ENCODE peak calls at places on chromosomes 3 and 15, in ten cellular contexts. One of them, this sample, is unnamed.

GRCh38 chr3:64088408-64089136 is 65.3 kb upstream of the PSMD6 start:
- DNase-seq in A549: peak
- DNase-seq in sigmoid colon: no peak
- DNase-seq in upper lobe of right lung: no peak
- DNase-seq in GM12878: no peak
- DNase-seq in hepatocyte: no peak
- DNase-seq in GM23338: no peak
- DNase-seq in astrocyte: no peak
- DNase-seq in Peyer's patch: no peak
- DNase-seq in brain microvascular endothelial cell: no peak
- DNase-seq in this sample: no peak

GRCh38 chr15:70339551-70340517 is 242.1 kb upstream of the TLE3 start:
- DNase-seq in A549: no peak
- DNase-seq in sigmoid colon: no peak
- DNase-seq in upper lobe of right lung: peak
- DNase-seq in GM12878: no peak
- DNase-seq in hepatocyte: no peak
- DNase-seq in GM23338: no peak
- DNase-seq in astrocyte: peak
- DNase-seq in Peyer's patch: no peak
- DNase-seq in brain microvascular endothelial cell: peak
- DNase-seq in this sample: no peak

GRCh38 chr15:89494006-89494405 is 2.4 kb downstream of the RHCG start:
- DNase-seq in A549: no peak
- DNase-seq in sigmoid colon: peak
- DNase-seq in upper lobe of right lung: peak
- DNase-seq in GM12878: no peak
- DNase-seq in hepatocyte: no peak
- DNase-seq in GM23338: no peak
- DNase-seq in astrocyte: no peak
- DNase-seq in Peyer's patch: no peak
- DNase-seq in brain microvascular endothelial cell: no peak
- DNase-seq in this sample: no peak

GRCh38 chr3:112931737-112932521 is 43.0 kb downstream of the CD200R1 start:
- DNase-seq in A549: no peak
- DNase-seq in sigmoid colon: peak
- DNase-seq in upper lobe of right lung: no peak
- DNase-seq in GM12878: no peak
- DNase-seq in hepatocyte: no peak
- DNase-seq in GM23338: no peak
- DNase-seq in astrocyte: no peak
- DNase-seq in Peyer's patch: no peak
- DNase-seq in brain microvascular endothelial cell: no peak
- DNase-seq in this sample: no peak

GRCh38 chr15:44738340-44738984 is 2.1 kb downstream of the TRIM69 start:
- DNase-seq in A549: peak
- DNase-seq in sigmoid colon: no peak
- DNase-seq in upper lobe of right lung: no peak
- DNase-seq in GM12878: no peak
- DNase-seq in hepatocyte: peak
- DNase-seq in GM23338: peak
- DNase-seq in astrocyte: peak
- DNase-seq in Peyer's patch: no peak
- DNase-seq in brain microvascular endothelial cell: no peak
- DNase-seq in this sample: no peak

GRCh38 chr3:106332884-106333283 is 464.1 kb upstream of the CBLB start:
- DNase-seq in A549: peak
- DNase-seq in sigmoid colon: no peak
- DNase-seq in upper lobe of right lung: no peak
- DNase-seq in GM12878: peak
- DNase-seq in hepatocyte: no peak
- DNase-seq in GM23338: peak
- DNase-seq in astrocyte: peak
- DNase-seq in Peyer's patch: no peak
- DNase-seq in brain microvascular endothelial cell: no peak
- DNase-seq in this sample: no peak

GRCh38 chr3:30638685-30639412 is 32.4 kb downstream of the TGFBR2 start:
- DNase-seq in A549: no peak
- DNase-seq in sigmoid colon: no peak
- DNase-seq in upper lobe of right lung: no peak
- DNase-seq in GM12878: no peak
- DNase-seq in hepatocyte: no peak
- DNase-seq in GM23338: no peak
- DNase-seq in astrocyte: no peak
- DNase-seq in Peyer's patch: no peak
- DNase-seq in brain microvascular endothelial cell: no peak
- DNase-seq in this sample: no peak

GRCh38 chr15:71792521-71792920 is 17.8 kb upstream of the NR2E3 start:
- DNase-seq in A549: peak
- DNase-seq in sigmoid colon: no peak
- DNase-seq in upper lobe of right lung: no peak
- DNase-seq in GM12878: no peak
- DNase-seq in hepatocyte: no peak
- DNase-seq in GM23338: no peak
- DNase-seq in astrocyte: peak
- DNase-seq in Peyer's patch: no peak
- DNase-seq in brain microvascular endothelial cell: peak
- DNase-seq in this sample: no peak

GRCh38 chr3:49721165-49721860 is 1.8 kb upstream of the AMIGO3 start:
- DNase-seq in A549: no peak
- DNase-seq in sigmoid colon: no peak
- DNase-seq in upper lobe of right lung: peak
- DNase-seq in GM12878: no peak
- DNase-seq in hepatocyte: no peak
- DNase-seq in GM23338: no peak
- DNase-seq in astrocyte: no peak
- DNase-seq in Peyer's patch: peak
- DNase-seq in brain microvascular endothelial cell: no peak
- DNase-seq in this sample: no peak

GRCh38 chr3:49720383-49721164 is 1.1 kb upstream of the AMIGO3 start:
- DNase-seq in A549: no peak
- DNase-seq in sigmoid colon: peak
- DNase-seq in upper lobe of right lung: peak
- DNase-seq in GM12878: no peak
- DNase-seq in hepatocyte: no peak
- DNase-seq in GM23338: no peak
- DNase-seq in astrocyte: no peak
- DNase-seq in Peyer's patch: peak
- DNase-seq in brain microvascular endothelial cell: no peak
- DNase-seq in this sample: peak

GRCh38 chr3:49718419-49719213 is 868 bp downstream of the AMIGO3 start:
- DNase-seq in A549: no peak
- DNase-seq in sigmoid colon: peak
- DNase-seq in upper lobe of right lung: peak
- DNase-seq in GM12878: no peak
- DNase-seq in hepatocyte: no peak
- DNase-seq in GM23338: peak
- DNase-seq in astrocyte: no peak
- DNase-seq in Peyer's patch: no peak
- DNase-seq in brain microvascular endothelial cell: no peak
- DNase-seq in this sample: no peak

GRCh38 chr3:49717539-49718418 is 1.7 kb downstream of the AMIGO3 start:
- DNase-seq in A549: no peak
- DNase-seq in sigmoid colon: no peak
- DNase-seq in upper lobe of right lung: peak
- DNase-seq in GM12878: no peak
- DNase-seq in hepatocyte: peak
- DNase-seq in GM23338: no peak
- DNase-seq in astrocyte: no peak
- DNase-seq in Peyer's patch: peak
- DNase-seq in brain microvascular endothelial cell: no peak
- DNase-seq in this sample: no peak

GRCh38 chr3:49719214-49719884 is at the start of gene AMIGO3:
- DNase-seq in A549: peak
- DNase-seq in sigmoid colon: peak
- DNase-seq in upper lobe of right lung: peak
- DNase-seq in GM12878: peak
- DNase-seq in hepatocyte: peak
- DNase-seq in GM23338: peak
- DNase-seq in astrocyte: peak
- DNase-seq in Peyer's patch: peak
- DNase-seq in brain microvascular endothelial cell: peak
- DNase-seq in this sample: peak
- H3K27ac ChIP-seq in A549: peak
- H3K27ac ChIP-seq in sigmoid colon: peak
- H3K27ac ChIP-seq in upper lobe of right lung: no peak
- H3K27ac ChIP-seq in GM12878: peak
- H3K27ac ChIP-seq in hepatocyte: peak
- H3K27ac ChIP-seq in GM23338: peak
- H3K27ac ChIP-seq in astrocyte: no peak
- H3K27ac ChIP-seq in Peyer's patch: peak
- H3K27ac ChIP-seq in brain microvascular endothelial cell: no peak
- H3K27ac ChIP-seq in this sample: no peak

GRCh38 chr3:194983620-194984019 is 287.3 kb downstream of the XXYLT1 start:
- DNase-seq in A549: no peak
- DNase-seq in sigmoid colon: no peak
- DNase-seq in upper lobe of right lung: no peak
- DNase-seq in GM12878: no peak
- DNase-seq in hepatocyte: no peak
- DNase-seq in GM23338: no peak
- DNase-seq in astrocyte: no peak
- DNase-seq in Peyer's patch: no peak
- DNase-seq in brain microvascular endothelial cell: no peak
- DNase-seq in this sample: no peak

GRCh38 chr3:194985031-194985578 is 285.9 kb downstream of the XXYLT1 start:
- DNase-seq in A549: no peak
- DNase-seq in sigmoid colon: peak
- DNase-seq in upper lobe of right lung: peak
- DNase-seq in GM12878: no peak
- DNase-seq in hepatocyte: peak
- DNase-seq in GM23338: peak
- DNase-seq in astrocyte: peak
- DNase-seq in Peyer's patch: peak
- DNase-seq in brain microvascular endothelial cell: peak
- DNase-seq in this sample: peak

GRCh38 chr3:194983121-194983520 is 287.8 kb downstream of the XXYLT1 start:
- DNase-seq in A549: no peak
- DNase-seq in sigmoid colon: no peak
- DNase-seq in upper lobe of right lung: no peak
- DNase-seq in GM12878: no peak
- DNase-seq in hepatocyte: no peak
- DNase-seq in GM23338: no peak
- DNase-seq in astrocyte: no peak
- DNase-seq in Peyer's patch: no peak
- DNase-seq in brain microvascular endothelial cell: no peak
- DNase-seq in this sample: no peak

GRCh38 chr3:194984026-194984425 is 286.9 kb downstream of the XXYLT1 start:
- DNase-seq in A549: no peak
- DNase-seq in sigmoid colon: no peak
- DNase-seq in upper lobe of right lung: no peak
- DNase-seq in GM12878: no peak
- DNase-seq in hepatocyte: no peak
- DNase-seq in GM23338: no peak
- DNase-seq in astrocyte: no peak
- DNase-seq in Peyer's patch: no peak
- DNase-seq in brain microvascular endothelial cell: no peak
- DNase-seq in this sample: no peak

DNA sequence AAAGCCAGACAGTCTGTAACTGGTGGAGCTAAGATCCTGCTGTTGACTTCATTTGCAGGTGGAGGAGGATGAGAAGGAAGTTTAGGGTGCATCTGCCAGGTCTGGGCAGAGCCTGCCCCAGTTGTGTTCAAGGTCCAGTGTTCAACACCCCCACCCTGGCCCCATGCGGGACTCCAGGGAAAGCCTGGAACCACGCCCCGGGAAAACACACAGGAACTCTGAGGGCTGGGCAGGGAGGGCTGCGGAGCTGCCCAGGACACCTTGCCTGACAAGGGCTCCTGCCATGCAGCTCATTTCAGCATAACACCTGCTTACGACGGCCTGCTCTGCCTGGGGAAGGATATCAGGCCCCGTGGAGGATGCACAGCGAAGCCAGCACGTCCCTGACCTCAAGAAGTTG is 286.3 kb downstream of the XXYLT1 start:
- DNase-seq in A549: no peak
- DNase-seq in sigmoid colon: no peak
- DNase-seq in upper lobe of right lung: no peak
- DNase-seq in GM12878: no peak
- DNase-seq in hepatocyte: peak
- DNase-seq in GM23338: no peak
- DNase-seq in astrocyte: no peak
- DNase-seq in Peyer's patch: peak
- DNase-seq in brain microvascular endothelial cell: no peak
- DNase-seq in this sample: no peak
- H3K4me3 ChIP-seq in A549: no peak
- H3K4me3 ChIP-seq in sigmoid colon: peak
- H3K4me3 ChIP-seq in upper lobe of right lung: peak
- H3K4me3 ChIP-seq in GM12878: no peak
- H3K4me3 ChIP-seq in hepatocyte: no peak
- H3K4me3 ChIP-seq in GM23338: peak
- H3K4me3 ChIP-seq in astrocyte: no peak
- H3K4me3 ChIP-seq in Peyer's patch: peak
- H3K4me3 ChIP-seq in brain microvascular endothelial cell: peak
- H3K4me3 ChIP-seq in this sample: peak

GRCh38 chr3:52703356-52703755 is 2.2 kb downstream of the GLT8D1 start:
- DNase-seq in A549: no peak
- DNase-seq in sigmoid colon: no peak
- DNase-seq in upper lobe of right lung: no peak
- DNase-seq in GM12878: no peak
- DNase-seq in hepatocyte: no peak
- DNase-seq in GM23338: no peak
- DNase-seq in astrocyte: no peak
- DNase-seq in Peyer's patch: no peak
- DNase-seq in brain microvascular endothelial cell: no peak
- DNase-seq in this sample: no peak

GRCh38 chr3:52707585-52707984 is 1.7 kb downstream of the SPCS1 start:
- DNase-seq in A549: no peak
- DNase-seq in sigmoid colon: no peak
- DNase-seq in upper lobe of right lung: no peak
- DNase-seq in GM12878: peak
- DNase-seq in hepatocyte: no peak
- DNase-seq in GM23338: no peak
- DNase-seq in astrocyte: no peak
- DNase-seq in Peyer's patch: no peak
- DNase-seq in brain microvascular endothelial cell: no peak
- DNase-seq in this sample: no peak

GRCh38 chr3:52705438-52705687 is 228 bp downstream of the GLT8D1 start:
- DNase-seq in A549: no peak
- DNase-seq in sigmoid colon: no peak
- DNase-seq in upper lobe of right lung: no peak
- DNase-seq in GM12878: no peak
- DNase-seq in hepatocyte: no peak
- DNase-seq in GM23338: no peak
- DNase-seq in astrocyte: no peak
- DNase-seq in Peyer's patch: no peak
- DNase-seq in brain microvascular endothelial cell: no peak
- DNase-seq in this sample: no peak

GRCh38 chr3:52704611-52705437 is 767 bp downstream of the GLT8D1 start:
- DNase-seq in A549: peak
- DNase-seq in sigmoid colon: no peak
- DNase-seq in upper lobe of right lung: no peak
- DNase-seq in GM12878: no peak
- DNase-seq in hepatocyte: peak
- DNase-seq in GM23338: peak
- DNase-seq in astrocyte: peak
- DNase-seq in Peyer's patch: peak
- DNase-seq in brain microvascular endothelial cell: peak
- DNase-seq in this sample: no peak

GRCh38 chr3:52705688-52706686 is at the start of the genes GLT8D1 and SPCS1:
- DNase-seq in A549: peak
- DNase-seq in sigmoid colon: peak
- DNase-seq in upper lobe of right lung: peak
- DNase-seq in GM12878: no peak
- DNase-seq in hepatocyte: peak
- DNase-seq in GM23338: peak
- DNase-seq in astrocyte: peak
- DNase-seq in Peyer's patch: peak
- DNase-seq in brain microvascular endothelial cell: peak
- DNase-seq in this sample: peak
- H3K27ac ChIP-seq in A549: peak
- H3K27ac ChIP-seq in sigmoid colon: peak
- H3K27ac ChIP-seq in upper lobe of right lung: peak
- H3K27ac ChIP-seq in GM12878: peak
- H3K27ac ChIP-seq in hepatocyte: peak
- H3K27ac ChIP-seq in GM23338: peak
- H3K27ac ChIP-seq in astrocyte: peak
- H3K27ac ChIP-seq in Peyer's patch: peak
- H3K27ac ChIP-seq in brain microvascular endothelial cell: peak
- H3K27ac ChIP-seq in this sample: peak

GRCh38 chr15:85334241-85334640 is 46.2 kb upstream of the AKAP13 start:
- DNase-seq in A549: no peak
- DNase-seq in sigmoid colon: no peak
- DNase-seq in upper lobe of right lung: no peak
- DNase-seq in GM12878: no peak
- DNase-seq in hepatocyte: no peak
- DNase-seq in GM23338: no peak
- DNase-seq in astrocyte: no peak
- DNase-seq in Peyer's patch: no peak
- DNase-seq in brain microvascular endothelial cell: no peak
- DNase-seq in this sample: no peak

GRCh38 chr15:85329561-85330421 is 50.6 kb upstream of the AKAP13 start:
- DNase-seq in A549: peak
- DNase-seq in sigmoid colon: no peak
- DNase-seq in upper lobe of right lung: no peak
- DNase-seq in GM12878: peak
- DNase-seq in hepatocyte: peak
- DNase-seq in GM23338: no peak
- DNase-seq in astrocyte: peak
- DNase-seq in Peyer's patch: peak
- DNase-seq in brain microvascular endothelial cell: peak
- DNase-seq in this sample: no peak

GRCh38 chr15:85333132-85333831 is 47.1 kb upstream of the AKAP13 start:
- DNase-seq in A549: no peak
- DNase-seq in sigmoid colon: no peak
- DNase-seq in upper lobe of right lung: no peak
- DNase-seq in GM12878: no peak
- DNase-seq in hepatocyte: peak
- DNase-seq in GM23338: no peak
- DNase-seq in astrocyte: peak
- DNase-seq in Peyer's patch: no peak
- DNase-seq in brain microvascular endothelial cell: peak
- DNase-seq in this sample: no peak

GRCh38 chr15:85330941-85331588 is 49.3 kb upstream of the AKAP13 start:
- DNase-seq in A549: peak
- DNase-seq in sigmoid colon: peak
- DNase-seq in upper lobe of right lung: peak
- DNase-seq in GM12878: peak
- DNase-seq in hepatocyte: peak
- DNase-seq in GM23338: peak
- DNase-seq in astrocyte: peak
- DNase-seq in Peyer's patch: peak
- DNase-seq in brain microvascular endothelial cell: peak
- DNase-seq in this sample: no peak

DNA sequence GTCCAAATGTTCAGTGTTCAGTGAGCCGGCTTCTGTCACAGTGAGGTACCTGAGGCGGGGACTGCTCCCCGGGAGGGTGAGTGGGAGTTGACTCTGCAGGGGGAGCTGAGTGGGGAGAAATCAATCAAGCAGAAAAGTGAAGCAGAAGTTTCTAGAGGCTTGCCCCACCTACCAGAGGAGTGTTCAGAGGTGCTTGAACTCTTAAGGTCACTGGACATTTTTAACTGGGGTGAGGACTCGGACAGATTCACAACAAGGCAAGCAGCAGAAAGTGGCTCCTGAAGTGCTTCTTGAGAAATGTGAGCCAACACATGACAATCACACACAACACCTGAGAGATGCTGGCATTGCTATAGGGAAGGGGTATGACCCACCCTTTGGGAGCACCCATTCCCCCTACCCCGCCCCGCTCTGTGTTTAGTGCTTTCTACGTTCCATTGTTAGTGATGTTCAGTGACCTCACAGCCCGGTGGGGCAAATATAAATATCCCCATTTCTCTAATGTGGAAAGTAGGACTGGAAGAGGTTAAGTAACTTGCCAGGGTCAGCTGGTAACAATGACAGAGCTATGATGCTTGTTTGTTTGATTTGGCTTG is 48.6 kb upstream of the AKAP13 start:
- DNase-seq in A549: no peak
- DNase-seq in sigmoid colon: no peak
- DNase-seq in upper lobe of right lung: no peak
- DNase-seq in GM12878: no peak
- DNase-seq in hepatocyte: no peak
- DNase-seq in GM23338: no peak
- DNase-seq in astrocyte: no peak
- DNase-seq in Peyer's patch: no peak
- DNase-seq in brain microvascular endothelial cell: no peak
- DNase-seq in this sample: no peak
- H3K4me3 ChIP-seq in A549: no peak
- H3K4me3 ChIP-seq in sigmoid colon: no peak
- H3K4me3 ChIP-seq in upper lobe of right lung: peak
- H3K4me3 ChIP-seq in GM12878: peak
- H3K4me3 ChIP-seq in hepatocyte: no peak
- H3K4me3 ChIP-seq in GM23338: no peak
- H3K4me3 ChIP-seq in astrocyte: no peak
- H3K4me3 ChIP-seq in Peyer's patch: no peak
- H3K4me3 ChIP-seq in brain microvascular endothelial cell: no peak
- H3K4me3 ChIP-seq in this sample: no peak

This sample was measured in dorsolateral prefrontal cortex.